ENCODE peak calls at places on chromosomes 13 and 19, in eight cellular contexts. C is sciatic nerve; I is T-helper 2 cell; K is activated B cell treated with CpG ODN at 0.5 μM for 24 hours; S is fibroblast of the conjunctiva; J is activated effector memory CD4-positive, alpha-beta T cell treated with anti-CD3 and anti-CD28 coated beads, Interleukin-2, amount 50 U/mL, for 16 hours; V is heart right ventricle; B is stimulated activated naive CD4-positive, alpha-beta T cell treated with Interleukin-2 at 50 U/mL for 16 hours. L is an unnamed sample.
A peak's percentile ranks its signal among the peaks of the same experiment; 100 is the strongest.

GRCh38 chr13:113117335-113117872 is 5.2 kb upstream of the F10 start:
- DNase-seq in C (peak; percentile 50), I (no peak), K (peak; percentile 4), S (no peak), J (peak; percentile 34), V (no peak), B (no peak), L (no peak)

GRCh38 chr13:44404261-44405139 is 30.9 kb downstream of the SERP2 start:
- DNase-seq in C (no peak), I (no peak), K (no peak), S (no peak), J (no peak), V (no peak), B (no peak), L (no peak)

GRCh38 chr13:33363328-33363727 is 77.8 kb upstream of the STARD13 start:
- DNase-seq in C (no peak), I (no peak), K (no peak), S (no peak), J (no peak), V (no peak), B (no peak), L (no peak)

GRCh38 chr19:10219678-10220077 is 11.5 kb downstream of the S1PR2 start:
- DNase-seq in C (no peak), I (peak; percentile 21), K (no peak), S (no peak), J (peak; percentile 70), V (no peak), B (peak; percentile 34), L (no peak)

GRCh38 chr13:48437381-48437780 is 24.5 kb upstream of the LPAR6 start:
- DNase-seq in C (peak; percentile 85), I (no peak), K (no peak), S (peak; percentile 61), J (no peak), V (peak; percentile 83), B (no peak), L (no peak)

GRCh38 chr19:41373993-41374392 is 2.3 kb upstream of the TMEM91 start:
- DNase-seq in C (peak; percentile 87), I (no peak), K (no peak), S (peak; percentile 89), J (no peak), V (peak; percentile 90), B (no peak), L (no peak)

GRCh38 chr19:474126-475078 is 13.6 kb upstream of the SHC2 start:
- DNase-seq in C (no peak), I (no peak), K (no peak), S (no peak), J (peak; percentile 61), V (peak; percentile 32), B (no peak), L (no peak)

GRCh38 chr19:5225486-5226345 is 114.9 kb downstream of the PTPRS start:
- DNase-seq in C (no peak), I (no peak), K (no peak), S (no peak), J (no peak), V (no peak), B (no peak), L (no peak)

GRCh38 chr13:76292726-76293125 is 593.5 kb downstream of the KCTD12 start:
- DNase-seq in C (no peak), I (no peak), K (no peak), S (no peak), J (no peak), V (no peak), B (no peak), L (no peak)

GRCh38 chr19:50371914-50372475 is 4.3 kb upstream of the NR1H2 start:
- DNase-seq in C (no peak), I (no peak), K (no peak), S (no peak), J (no peak), V (no peak), B (no peak), L (no peak)

GRCh38 chr13:41222259-41222852 is 28.0 kb upstream of the KBTBD7 start:
- DNase-seq in C (no peak), I (peak; percentile 15), K (no peak), S (peak; percentile 18), J (peak; percentile 71), V (peak; percentile 30), B (peak; percentile 13), L (peak; percentile 62)

L was measured in memory B cell.